ENCODE peak calls at places on chromosomes 3 and 15, in seven cellular contexts. M is cerebellar nuclear complex, U is A172, S is GDM1, R is kidney tubule cell, G is NCI-H1694 treated with DMSO at 0.1 percent for 48 hours, C is NCI-H1048. Y is an unnamed sample.

GRCh38 chr15:98604983-98605382 is 43.4 kb upstream of the IGF1R start:
- DNase-seq in G (no peak), M (no peak), C (no peak), S (no peak), U (no peak), R (no peak), Y (no peak)

GRCh38 chr15:94723801-94724200 is 492.4 kb downstream of the MCTP2 start:
- DNase-seq in S (no peak), R (no peak), G (no peak), M (no peak), U (no peak), C (no peak), Y (no peak)

GRCh38 chr3:100756441-100756840 is 47.1 kb downstream of the TFG start:
- DNase-seq in C (no peak), S (no peak), G (no peak), U (no peak), R (no peak), M (peak; percentile 50), Y (no peak)

GRCh38 chr3:157160652-157161480 is 919 bp upstream of the CCNL1 start:
- DNase-seq in U (peak; percentile 88), G (peak; percentile 64), C (no peak), S (peak; percentile 52), M (no peak), R (peak; percentile 97), Y (peak; percentile 95)

GRCh38 chr3:118760611-118761606 is 273.7 kb downstream of the IGSF11 start:
- DNase-seq in S (no peak), C (no peak), M (no peak), G (no peak), R (no peak), U (no peak), Y (peak; percentile 59)

GRCh38 chr15:101033801-101034200 is 114.6 kb downstream of the LRRK1 start:
- DNase-seq in M (no peak), R (no peak), U (no peak), S (no peak), G (no peak), C (no peak), Y (no peak)

GRCh38 chr3:182136008-182136910 is 424.5 kb downstream of the SOX2 start:
- DNase-seq in M (no peak), R (no peak), U (no peak), S (no peak), C (no peak), G (no peak), Y (no peak)

GRCh38 chr3:11570789-11571495 is 72.8 kb downstream of the VGLL4 start:
- DNase-seq in S (no peak), C (no peak), M (no peak), G (no peak), R (no peak), U (peak; percentile 89), Y (no peak)

GRCh38 chr3:168002786-168003368 is 92.8 kb downstream of the GOLIM4 start:
- DNase-seq in M (no peak), R (peak; percentile 83), S (no peak), G (no peak), C (no peak), U (peak; percentile 13), Y (peak; percentile 85)

GRCh38 chr3:195250473-195251251 is 20.3 kb downstream of the XXYLT1 start:
- DNase-seq in C (no peak), U (no peak), S (no peak), R (peak; percentile 6), M (no peak), G (no peak), Y (no peak)

Y was measured in M059J.